ENCODE peak calls at places on chromosome 20, in five cellular contexts. T is sigmoid colon, F is ovary, B is tibial nerve, A is K562. N is an unnamed sample.

GRCh38 chr20:37777556-37777955 is 83.7 kb downstream of the CTNNBL1 start:
- DNase-seq in F (no peak), A (no peak), T (no peak), B (no peak), N (no peak)

GRCh38 chr20:48877299-48877698 is 44.2 kb upstream of the ARFGEF2 start:
- DNase-seq in B (peak; percentile 54), F (no peak), A (no peak), T (no peak), N (no peak)

GRCh38 chr20:2892376-2892775 is 19.1 kb downstream of the PTPRA start:
- DNase-seq in T (no peak), B (no peak), A (no peak), F (no peak), N (no peak)

GRCh38 chr20:37526238-37526838 is 1.3 kb downstream of the BLCAP start:
- DNase-seq in B (no peak), A (peak; percentile 68), F (no peak), T (no peak), N (no peak)

GRCh38 chr20:3204124-3204794 is at the start of gene DDRGK1:
- DNase-seq in T (peak; percentile 95), B (peak; percentile 97), A (peak; percentile 90), F (peak; percentile 94), N (peak; percentile 93)

GRCh38 chr20:64111841-64112641 is 4.7 kb upstream of the NPBWR2 start:
- DNase-seq in T (peak; percentile 54), F (no peak), A (no peak), B (no peak), N (peak; percentile 10)

GRCh38 chr20:667351-668034 is 8.1 kb downstream of the SCRT2 start:
- DNase-seq in B (peak; percentile 56), T (no peak), F (no peak), A (peak; percentile 67), N (peak; percentile 68)

GRCh38 chr20:47963022-47963421 is 177.7 kb upstream of the SULF2 start:
- DNase-seq in A (no peak), T (no peak), B (no peak), F (no peak), N (no peak)

GRCh38 chr20:57243480-57244220 is 22.8 kb downstream of the BMP7 start:
- DNase-seq in F (no peak), T (no peak), B (no peak), A (no peak), N (no peak)

GRCh38 chr20:5509803-5510202 is 193.0 kb upstream of the PROKR2 start:
- DNase-seq in A (no peak), T (no peak), B (no peak), F (no peak), N (no peak)

GRCh38 chr20:5508044-5508443 is 191.3 kb upstream of the PROKR2 start:
- DNase-seq in T (no peak), F (no peak), A (no peak), B (no peak), N (no peak)

GRCh38 chr20:5504061-5504739 is 187.4 kb upstream of the PROKR2 start:
- DNase-seq in A (peak; percentile 60), B (peak; percentile 53), F (peak; percentile 59), T (peak; percentile 69), N (no peak)
- TF ChIP-seq POLR2A in A (no peak), B (no peak), F (no peak), T (no peak), N (no peak)

GRCh38 chr20:35720165-35721123 is 21.2 kb downstream of the ROMO1 start:
- DNase-seq in F (no peak), A (no peak), B (no peak), T (no peak), N (no peak)
- TF ChIP-seq EP300 in F (no peak), A (no peak), B (no peak), T (no peak), N (no peak)

GRCh38 chr20:24948939-24949679 is at the start of gene CST7:
- DNase-seq in T (peak; percentile 66), A (no peak), B (peak; percentile 36), F (no peak), N (peak; percentile 49)
- H3K4me3 ChIP-seq in T (no peak within 1 kb of the TSS), A (no peak within 1 kb of the TSS), B (no peak within 1 kb of the TSS), F (no peak within 1 kb of the TSS), N (peak within 1 kb of the TSS; percentile 38)

GRCh38 chr20:46351357-46352058 is 43.2 kb upstream of the CDH22 start:
- DNase-seq in F (no peak), B (no peak), T (no peak), A (no peak), N (no peak)
- TF ChIP-seq POLR2A in F (no peak), B (no peak), T (no peak), A (no peak), N (no peak)

GRCh38 chr20:62359491-62360121 is 7.5 kb downstream of the LAMA5 start:
- DNase-seq in A (peak; percentile 49), T (peak; percentile 75), F (peak; percentile 36), B (no peak), N (no peak)
- TF ChIP-seq EP300 in A (no peak), T (no peak), F (no peak), B (peak; percentile 73), N (peak; percentile 57)

GRCh38 chr20:23444859-23445258 is 5.4 kb downstream of the CSTL1 start:
- DNase-seq in F (no peak), A (no peak), T (no peak), B (no peak), N (no peak)
- H3K4me3 ChIP-seq in F (no peak overlapping the region), A (no peak overlapping the region), T (no peak overlapping the region), B (no peak overlapping the region), N (no peak overlapping the region)

DNA sequence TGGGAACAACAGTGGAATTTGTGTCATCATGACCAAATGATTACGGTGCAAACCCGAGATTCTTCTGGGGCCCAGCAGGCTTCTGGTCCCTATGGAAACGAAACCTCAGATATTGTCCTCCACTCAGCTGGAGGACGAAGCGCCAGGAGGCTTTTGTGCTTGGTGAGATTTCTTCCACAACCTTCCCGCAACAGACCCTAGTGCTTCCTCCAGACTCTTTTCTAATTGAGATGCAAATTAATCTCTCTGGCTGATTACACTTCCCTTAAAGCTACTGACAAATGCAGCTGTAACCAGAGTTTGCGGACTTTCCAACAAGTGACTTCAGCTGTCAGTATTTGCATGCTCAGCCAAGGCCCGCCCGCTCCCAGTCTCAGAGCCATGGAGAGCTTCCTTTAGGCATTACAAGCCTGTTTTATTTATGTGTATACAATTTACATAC is 96.0 kb downstream of the INSM1 start:
- DNase-seq in B (no peak), A (no peak), F (no peak), T (no peak), N (no peak)
- TF ChIP-seq POLR2A in B (no peak), A (no peak), F (no peak), T (no peak), N (no peak)

GRCh38 chr20:50388733-50389436 is 121.3 kb upstream of the PTPN1 start:
- DNase-seq in B (no peak), T (no peak), A (no peak), F (no peak), N (peak; percentile 53)
- TF ChIP-seq EP300 in B (no peak), T (no peak), A (no peak), F (no peak), N (no peak)

N was measured in stomach.